ENCODE peak calls at places on chromosome 16, in seven cellular contexts. One of them, this sample, is unnamed.

GRCh38 chr16:71303938-71304337 is 14.7 kb upstream of the CMTR2 start:
- DNase-seq in IMR-90: peak
- DNase-seq in WTC11: no peak
- DNase-seq in GM12865: no peak
- DNase-seq in fibroblast of pulmonary artery: no peak
- DNase-seq in neural crest cell: no peak
- DNase-seq in left lung: no peak
- DNase-seq in this sample: peak

GRCh38 chr16:81885976-81886586 is 107.0 kb downstream of the PLCG2 start:
- DNase-seq in fibroblast of pulmonary artery: peak
- DNase-seq in IMR-90: peak
- DNase-seq in neural crest cell: peak
- DNase-seq in left lung: no peak
- DNase-seq in GM12865: peak
- DNase-seq in WTC11: peak
- DNase-seq in this sample: no peak

GRCh38 chr16:19241512-19241911 is 44.0 kb upstream of the CLEC19A start:
- DNase-seq in fibroblast of pulmonary artery: no peak
- DNase-seq in WTC11: no peak
- DNase-seq in IMR-90: no peak
- DNase-seq in left lung: no peak
- DNase-seq in GM12865: no peak
- DNase-seq in neural crest cell: no peak
- DNase-seq in this sample: no peak

GRCh38 chr16:54284319-54284930 is 2.2 kb downstream of the IRX3 start:
- DNase-seq in fibroblast of pulmonary artery: no peak
- DNase-seq in WTC11: peak
- DNase-seq in GM12865: no peak
- DNase-seq in neural crest cell: no peak
- DNase-seq in left lung: no peak
- DNase-seq in IMR-90: no peak
- DNase-seq in this sample: no peak

GRCh38 chr16:54506691-54507090 is 220.1 kb upstream of the IRX3 start:
- DNase-seq in fibroblast of pulmonary artery: no peak
- DNase-seq in neural crest cell: no peak
- DNase-seq in WTC11: no peak
- DNase-seq in left lung: no peak
- DNase-seq in IMR-90: no peak
- DNase-seq in GM12865: no peak
- DNase-seq in this sample: no peak

GRCh38 chr16:6105115-6105514 is 1007.5 kb upstream of the EEF2KMT start:
- DNase-seq in left lung: no peak
- DNase-seq in IMR-90: no peak
- DNase-seq in fibroblast of pulmonary artery: no peak
- DNase-seq in neural crest cell: no peak
- DNase-seq in WTC11: no peak
- DNase-seq in GM12865: no peak
- DNase-seq in this sample: no peak

GRCh38 chr16:25064967-25065366 is 46.6 kb upstream of the LCMT1 start:
- DNase-seq in fibroblast of pulmonary artery: no peak
- DNase-seq in WTC11: no peak
- DNase-seq in neural crest cell: no peak
- DNase-seq in GM12865: no peak
- DNase-seq in left lung: no peak
- DNase-seq in IMR-90: peak
- DNase-seq in this sample: no peak

GRCh38 chr16:35198223-35199199 is 1739.1 kb downstream of the TP53TG3F start:
- DNase-seq in IMR-90: no peak
- DNase-seq in left lung: no peak
- DNase-seq in fibroblast of pulmonary artery: no peak
- DNase-seq in GM12865: no peak
- DNase-seq in WTC11: no peak
- DNase-seq in neural crest cell: no peak
- DNase-seq in this sample: no peak

GRCh38 chr16:64452446-64452845 is 669.4 kb downstream of the CDH11 start:
- DNase-seq in neural crest cell: no peak
- DNase-seq in WTC11: no peak
- DNase-seq in GM12865: no peak
- DNase-seq in left lung: no peak
- DNase-seq in IMR-90: no peak
- DNase-seq in fibroblast of pulmonary artery: no peak
- DNase-seq in this sample: no peak

GRCh38 chr16:71711789-71712188 is 12.7 kb downstream of the PHLPP2 start:
- DNase-seq in IMR-90: no peak
- DNase-seq in left lung: no peak
- DNase-seq in neural crest cell: no peak
- DNase-seq in WTC11: no peak
- DNase-seq in fibroblast of pulmonary artery: no peak
- DNase-seq in GM12865: peak
- DNase-seq in this sample: no peak

GRCh38 chr16:15682105-15682570 is 32.1 kb downstream of the NDE1 start:
- DNase-seq in neural crest cell: peak
- DNase-seq in IMR-90: peak
- DNase-seq in GM12865: peak
- DNase-seq in WTC11: peak
- DNase-seq in fibroblast of pulmonary artery: peak
- DNase-seq in left lung: peak
- DNase-seq in this sample: peak

GRCh38 chr16:45454-45853 is 8.0 kb downstream of the POLR3K start:
- DNase-seq in fibroblast of pulmonary artery: no peak
- DNase-seq in IMR-90: no peak
- DNase-seq in GM12865: no peak
- DNase-seq in WTC11: no peak
- DNase-seq in left lung: no peak
- DNase-seq in neural crest cell: no peak
- DNase-seq in this sample: no peak

GRCh38 chr16:12501727-12502457 is 301.8 kb downstream of the CPPED1 start:
- DNase-seq in WTC11: no peak
- DNase-seq in GM12865: no peak
- DNase-seq in neural crest cell: no peak
- DNase-seq in fibroblast of pulmonary artery: no peak
- DNase-seq in IMR-90: no peak
- DNase-seq in left lung: no peak
- DNase-seq in this sample: no peak

GRCh38 chr16:87344931-87345631 is 27.9 kb upstream of the C16orf95 start:
- DNase-seq in WTC11: no peak
- DNase-seq in left lung: peak
- DNase-seq in fibroblast of pulmonary artery: no peak
- DNase-seq in IMR-90: no peak
- DNase-seq in neural crest cell: no peak
- DNase-seq in GM12865: no peak
- DNase-seq in this sample: no peak

GRCh38 chr16:69725480-69726312 is 664 bp downstream of the NQO1 start:
- DNase-seq in GM12865: no peak
- DNase-seq in neural crest cell: no peak
- DNase-seq in fibroblast of pulmonary artery: no peak
- DNase-seq in IMR-90: no peak
- DNase-seq in left lung: no peak
- DNase-seq in WTC11: no peak
- DNase-seq in this sample: no peak

GRCh38 chr16:7602424-7602935 is 269.8 kb downstream of the RBFOX1 start:
- DNase-seq in GM12865: no peak
- DNase-seq in left lung: no peak
- DNase-seq in neural crest cell: no peak
- DNase-seq in IMR-90: no peak
- DNase-seq in fibroblast of pulmonary artery: no peak
- DNase-seq in WTC11: no peak
- DNase-seq in this sample: no peak

GRCh38 chr16:19131809-19132777 is 18.3 kb downstream of the ITPRIPL2 start:
- DNase-seq in fibroblast of pulmonary artery: peak
- DNase-seq in IMR-90: no peak
- DNase-seq in WTC11: no peak
- DNase-seq in neural crest cell: no peak
- DNase-seq in GM12865: peak
- DNase-seq in left lung: no peak
- DNase-seq in this sample: no peak

GRCh38 chr16:20114356-20114755 is 40.7 kb upstream of the GPR139 start:
- DNase-seq in WTC11: no peak
- DNase-seq in left lung: no peak
- DNase-seq in fibroblast of pulmonary artery: no peak
- DNase-seq in GM12865: no peak
- DNase-seq in neural crest cell: no peak
- DNase-seq in IMR-90: no peak
- DNase-seq in this sample: no peak

GRCh38 chr16:31477220-31478216 is 5.4 kb upstream of the SLC5A2 start:
- DNase-seq in fibroblast of pulmonary artery: no peak
- DNase-seq in WTC11: peak
- DNase-seq in neural crest cell: peak
- DNase-seq in left lung: peak
- DNase-seq in GM12865: no peak
- DNase-seq in IMR-90: no peak
- DNase-seq in this sample: no peak

GRCh38 chr16:72909196-72909595 is 138.7 kb downstream of the ZFHX3 start:
- DNase-seq in fibroblast of pulmonary artery: no peak
- DNase-seq in left lung: no peak
- DNase-seq in neural crest cell: no peak
- DNase-seq in GM12865: no peak
- DNase-seq in IMR-90: no peak
- DNase-seq in WTC11: no peak
- DNase-seq in this sample: no peak

GRCh38 chr16:88335150-88335685 is 47.5 kb upstream of the ZNF469 start:
- DNase-seq in WTC11: no peak
- DNase-seq in neural crest cell: no peak
- DNase-seq in left lung: no peak
- DNase-seq in IMR-90: no peak
- DNase-seq in GM12865: no peak
- DNase-seq in fibroblast of pulmonary artery: no peak
- DNase-seq in this sample: no peak

GRCh38 chr16:59552164-59552563 is 818.0 kb upstream of the GOT2 start:
- DNase-seq in neural crest cell: no peak
- DNase-seq in IMR-90: no peak
- DNase-seq in WTC11: no peak
- DNase-seq in fibroblast of pulmonary artery: no peak
- DNase-seq in left lung: no peak
- DNase-seq in GM12865: no peak
- DNase-seq in this sample: no peak

GRCh38 chr16:49623501-49624266 is 232.2 kb downstream of the ZNF423 start:
- DNase-seq in GM12865: no peak
- DNase-seq in left lung: no peak
- DNase-seq in neural crest cell: no peak
- DNase-seq in WTC11: no peak
- DNase-seq in IMR-90: no peak
- DNase-seq in fibroblast of pulmonary artery: no peak
- DNase-seq in this sample: no peak

GRCh38 chr16:47568355-47568754 is 107.2 kb downstream of the PHKB start:
- DNase-seq in fibroblast of pulmonary artery: no peak
- DNase-seq in neural crest cell: no peak
- DNase-seq in left lung: no peak
- DNase-seq in IMR-90: no peak
- DNase-seq in GM12865: no peak
- DNase-seq in WTC11: no peak
- DNase-seq in this sample: no peak

GRCh38 chr16:47574091-47575054 is 113.2 kb downstream of the PHKB start:
- DNase-seq in left lung: no peak
- DNase-seq in neural crest cell: no peak
- DNase-seq in fibroblast of pulmonary artery: peak
- DNase-seq in WTC11: no peak
- DNase-seq in GM12865: peak
- DNase-seq in IMR-90: peak
- DNase-seq in this sample: no peak

GRCh38 chr16:47567321-47567720 is 106.2 kb downstream of the PHKB start:
- DNase-seq in GM12865: no peak
- DNase-seq in fibroblast of pulmonary artery: no peak
- DNase-seq in left lung: no peak
- DNase-seq in WTC11: no peak
- DNase-seq in neural crest cell: no peak
- DNase-seq in IMR-90: no peak
- DNase-seq in this sample: no peak

GRCh38 chr16:47571711-47572110 is 110.6 kb downstream of the PHKB start:
- DNase-seq in fibroblast of pulmonary artery: no peak
- DNase-seq in left lung: no peak
- DNase-seq in WTC11: no peak
- DNase-seq in GM12865: no peak
- DNase-seq in IMR-90: no peak
- DNase-seq in neural crest cell: no peak
- DNase-seq in this sample: no peak

GRCh38 chr16:47571049-47571448 is 109.9 kb downstream of the PHKB start:
- DNase-seq in WTC11: no peak
- DNase-seq in GM12865: peak
- DNase-seq in left lung: no peak
- DNase-seq in IMR-90: no peak
- DNase-seq in fibroblast of pulmonary artery: no peak
- DNase-seq in neural crest cell: no peak
- DNase-seq in this sample: no peak
- TF ChIP-seq CTCF in WTC11: no peak
- TF ChIP-seq CTCF in GM12865: no peak
- TF ChIP-seq CTCF in left lung: no peak
- TF ChIP-seq CTCF in IMR-90: no peak
- TF ChIP-seq CTCF in fibroblast of pulmonary artery: no peak
- TF ChIP-seq CTCF in neural crest cell: no peak
- TF ChIP-seq CTCF in this sample: no peak

DNA sequence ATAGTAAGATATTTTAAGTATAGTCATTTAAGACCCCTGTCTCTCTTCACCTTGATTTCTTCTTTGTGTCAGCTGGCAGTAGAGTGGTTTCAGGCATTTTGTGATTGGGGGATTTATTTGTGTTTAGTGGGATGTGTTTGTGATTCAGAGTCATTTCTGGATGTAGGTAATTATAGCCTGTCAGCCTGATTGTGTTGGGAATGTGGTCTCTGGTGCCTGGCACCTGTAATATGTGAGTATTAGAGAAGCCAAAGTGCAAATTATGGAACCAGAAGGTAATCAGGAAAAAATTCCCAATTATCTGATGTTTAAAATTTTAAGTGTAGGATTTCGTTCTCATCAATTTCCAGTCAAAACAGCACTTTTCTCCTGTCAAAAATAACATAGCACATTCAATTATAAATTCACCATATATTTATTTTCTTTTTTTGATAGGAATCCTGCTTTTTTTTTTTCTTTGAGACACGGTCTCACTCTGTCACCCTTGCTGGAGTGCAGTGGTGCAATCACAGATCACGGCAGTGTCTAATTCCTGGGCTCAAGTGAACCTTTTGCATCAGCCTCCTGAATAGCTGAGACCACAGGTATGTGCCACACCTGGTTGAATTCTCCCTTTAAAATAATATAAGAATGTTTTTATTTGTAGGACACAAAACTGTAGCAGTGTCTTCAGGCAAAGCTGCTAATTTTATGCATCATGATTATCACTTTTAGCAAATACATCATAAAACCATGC is 42.7 kb downstream of the ATF7IP2 start:
- DNase-seq in GM12865: no peak
- DNase-seq in fibroblast of pulmonary artery: no peak
- DNase-seq in IMR-90: no peak
- DNase-seq in WTC11: no peak
- DNase-seq in neural crest cell: no peak
- DNase-seq in left lung: no peak
- DNase-seq in this sample: no peak
- TF ChIP-seq CTCF in GM12865: no peak
- TF ChIP-seq CTCF in fibroblast of pulmonary artery: no peak
- TF ChIP-seq CTCF in IMR-90: no peak
- TF ChIP-seq CTCF in WTC11: no peak
- TF ChIP-seq CTCF in neural crest cell: no peak
- TF ChIP-seq CTCF in left lung: no peak
- TF ChIP-seq CTCF in this sample: no peak

GRCh38 chr16:89973654-89974335 is 25.2 kb downstream of the DEF8 start:
- DNase-seq in IMR-90: no peak
- DNase-seq in GM12865: peak
- DNase-seq in WTC11: no peak
- DNase-seq in fibroblast of pulmonary artery: no peak
- DNase-seq in neural crest cell: no peak
- DNase-seq in left lung: no peak
- DNase-seq in this sample: no peak
- TF ChIP-seq CTCF in IMR-90: no peak
- TF ChIP-seq CTCF in GM12865: no peak
- TF ChIP-seq CTCF in WTC11: no peak
- TF ChIP-seq CTCF in fibroblast of pulmonary artery: no peak
- TF ChIP-seq CTCF in neural crest cell: no peak
- TF ChIP-seq CTCF in left lung: no peak
- TF ChIP-seq CTCF in this sample: no peak

GRCh38 chr16:2237076-2237551 is 870 bp downstream of the DNASE1L2 start:
- DNase-seq in neural crest cell: no peak
- DNase-seq in WTC11: no peak
- DNase-seq in fibroblast of pulmonary artery: no peak
- DNase-seq in GM12865: no peak
- DNase-seq in left lung: no peak
- DNase-seq in IMR-90: no peak
- DNase-seq in this sample: no peak
- TF ChIP-seq CTCF in neural crest cell: no peak
- TF ChIP-seq CTCF in WTC11: no peak
- TF ChIP-seq CTCF in fibroblast of pulmonary artery: no peak
- TF ChIP-seq CTCF in GM12865: no peak
- TF ChIP-seq CTCF in left lung: no peak
- TF ChIP-seq CTCF in IMR-90: no peak
- TF ChIP-seq CTCF in this sample: no peak

This sample was measured in natural killer cell.